ENCODE peak calls at places on chromosomes 3 and 15, in nine cellular contexts. One of them, this sample, is unnamed.

GRCh38 chr3:55128201-55128870 is 200.5 kb upstream of the LRTM1 start:
- DNase-seq in HepG2: no peak
- DNase-seq in GDM1: no peak
- DNase-seq in germinal center: no peak
- DNase-seq in heart right ventricle: no peak
- DNase-seq in Panc1: no peak
- DNase-seq in activated CD4-positive, CD25-positive, alpha-beta regulatory T cell: no peak
- DNase-seq in H9: no peak
- DNase-seq in AG20443: peak
- DNase-seq in this sample: peak

GRCh38 chr3:44993471-44994205 is 17.6 kb downstream of the EXOSC7 start:
- DNase-seq in HepG2: peak
- DNase-seq in GDM1: no peak
- DNase-seq in germinal center: no peak
- DNase-seq in heart right ventricle: no peak
- DNase-seq in Panc1: no peak
- DNase-seq in activated CD4-positive, CD25-positive, alpha-beta regulatory T cell: no peak
- DNase-seq in H9: no peak
- DNase-seq in AG20443: peak
- DNase-seq in this sample: no peak

GRCh38 chr3:141412087-141412935 is 44.0 kb downstream of the ZBTB38 start:
- DNase-seq in HepG2: peak
- DNase-seq in GDM1: no peak
- DNase-seq in germinal center: peak
- DNase-seq in heart right ventricle: peak
- DNase-seq in Panc1: no peak
- DNase-seq in activated CD4-positive, CD25-positive, alpha-beta regulatory T cell: no peak
- DNase-seq in H9: no peak
- DNase-seq in AG20443: peak
- DNase-seq in this sample: no peak

GRCh38 chr3:31980530-31981205 is 394 bp downstream of the OSBPL10 start:
- DNase-seq in HepG2: peak
- DNase-seq in GDM1: no peak
- DNase-seq in germinal center: peak
- DNase-seq in heart right ventricle: peak
- DNase-seq in Panc1: no peak
- DNase-seq in activated CD4-positive, CD25-positive, alpha-beta regulatory T cell: no peak
- DNase-seq in H9: peak
- DNase-seq in AG20443: peak
- DNase-seq in this sample: peak

GRCh38 chr3:49868951-49869454 is 703 bp downstream of the CAMKV start:
- DNase-seq in HepG2: no peak
- DNase-seq in GDM1: no peak
- DNase-seq in germinal center: no peak
- DNase-seq in heart right ventricle: no peak
- DNase-seq in Panc1: no peak
- DNase-seq in activated CD4-positive, CD25-positive, alpha-beta regulatory T cell: no peak
- DNase-seq in H9: peak
- DNase-seq in AG20443: no peak
- DNase-seq in this sample: no peak

GRCh38 chr3:43693594-43693993 is 2.9 kb downstream of the ABHD5 start:
- DNase-seq in HepG2: no peak
- DNase-seq in GDM1: no peak
- DNase-seq in germinal center: no peak
- DNase-seq in heart right ventricle: no peak
- DNase-seq in Panc1: no peak
- DNase-seq in activated CD4-positive, CD25-positive, alpha-beta regulatory T cell: no peak
- DNase-seq in H9: no peak
- DNase-seq in AG20443: peak
- DNase-seq in this sample: no peak

GRCh38 chr15:71559098-71559497 is 251.3 kb upstream of the NR2E3 start:
- DNase-seq in HepG2: no peak
- DNase-seq in GDM1: no peak
- DNase-seq in germinal center: no peak
- DNase-seq in heart right ventricle: no peak
- DNase-seq in Panc1: no peak
- DNase-seq in activated CD4-positive, CD25-positive, alpha-beta regulatory T cell: no peak
- DNase-seq in H9: no peak
- DNase-seq in AG20443: peak
- DNase-seq in this sample: no peak

GRCh38 chr3:138835177-138835757 is 539 bp upstream of the PIK3CB start:
- DNase-seq in HepG2: no peak
- DNase-seq in GDM1: no peak
- DNase-seq in germinal center: no peak
- DNase-seq in heart right ventricle: no peak
- DNase-seq in Panc1: no peak
- DNase-seq in activated CD4-positive, CD25-positive, alpha-beta regulatory T cell: no peak
- DNase-seq in H9: no peak
- DNase-seq in AG20443: no peak
- DNase-seq in this sample: no peak

GRCh38 chr15:68560501-68561113 is 18.2 kb upstream of the CORO2B start:
- DNase-seq in HepG2: no peak
- DNase-seq in GDM1: no peak
- DNase-seq in germinal center: no peak
- DNase-seq in heart right ventricle: no peak
- DNase-seq in Panc1: no peak
- DNase-seq in activated CD4-positive, CD25-positive, alpha-beta regulatory T cell: no peak
- DNase-seq in H9: peak
- DNase-seq in AG20443: no peak
- DNase-seq in this sample: no peak

GRCh38 chr3:149186219-149186618 is 35.4 kb downstream of the CP start:
- DNase-seq in HepG2: no peak
- DNase-seq in GDM1: no peak
- DNase-seq in germinal center: no peak
- DNase-seq in heart right ventricle: no peak
- DNase-seq in Panc1: no peak
- DNase-seq in activated CD4-positive, CD25-positive, alpha-beta regulatory T cell: no peak
- DNase-seq in H9: no peak
- DNase-seq in AG20443: no peak
- DNase-seq in this sample: no peak